ENCODE peak calls at places on chromosomes 12 and 14, in six cellular contexts. L is PC-3; Y is dorsolateral prefrontal cortex; G is fibroblast of pulmonary artery; U is breast epithelium; J is CD4-positive, alpha-beta T cell. B is an unnamed sample.

GRCh38 chr12:52836042-52836466 is 1.9 kb upstream of the KRT79 start:
- DNase-seq in U (no peak), J (peak), Y (no peak), G (peak), L (peak), B (no peak)

GRCh38 chr14:105141026-105141425 is 27.6 kb downstream of the JAG2 start:
- DNase-seq in G (no peak), J (no peak), Y (peak), U (no peak), L (no peak), B (no peak)

GRCh38 chr12:80175307-80175930 is 76.1 kb downstream of the OTOGL start:
- DNase-seq in L (peak), U (no peak), Y (no peak), J (no peak), G (no peak), B (no peak)

GRCh38 chr14:51014086-51014485 is 69.8 kb upstream of the PYGL start:
- DNase-seq in Y (no peak), L (peak), G (peak), J (no peak), U (no peak), B (no peak)

GRCh38 chr12:46371718-46372130 is 849 bp downstream of the SLC38A2 start:
- DNase-seq in Y (peak), L (peak), G (peak), U (peak), J (peak), B (no peak)

GRCh38 chr12:101663298-101663697 is 34.1 kb upstream of the CHPT1 start:
- DNase-seq in U (no peak), L (no peak), J (no peak), Y (no peak), G (no peak), B (no peak)

GRCh38 chr12:94561943-94562411 is 88.4 kb downstream of the TMCC3 start:
- DNase-seq in J (no peak), G (no peak), Y (peak), L (peak), U (peak), B (no peak)

GRCh38 chr14:31902002-31902401 is 175.1 kb upstream of the ARHGAP5 start:
- DNase-seq in G (no peak), L (peak), Y (no peak), U (no peak), J (no peak), B (no peak)

GRCh38 chr12:122024132-122024785 is 2.6 kb downstream of the BCL7A start:
- DNase-seq in L (no peak), U (no peak), Y (no peak), J (no peak), G (no peak), B (no peak)

GRCh38 chr14:76729953-76730505 is 31.2 kb upstream of the VASH1 start:
- DNase-seq in U (no peak), G (peak), Y (no peak), L (no peak), J (no peak), B (no peak)

GRCh38 chr14:106790189-106791036 is 1264.0 kb downstream of the TMEM121 start:
- DNase-seq in L (peak), Y (peak), G (no peak), U (peak), J (peak), B (no peak)

GRCh38 chr14:60195179-60195810 is 30.1 kb upstream of the DHRS7 start:
- DNase-seq in G (peak), L (no peak), J (no peak), U (no peak), Y (no peak), B (no peak)

GRCh38 chr14:24139272-24139934 is 2.0 kb downstream of the EMC9 start:
- DNase-seq in L (peak), G (no peak), Y (no peak), J (no peak), U (no peak), B (no peak)

GRCh38 chr12:65533177-65533883 is 254.8 kb downstream of the MSRB3 start:
- DNase-seq in G (peak), Y (no peak), J (no peak), U (no peak), L (peak), B (no peak)

GRCh38 chr12:124913474-124914391 is 717 bp downstream of the UBC start:
- DNase-seq in U (peak), L (peak), G (peak), Y (peak), J (peak), B (no peak)

GRCh38 chr12:65464930-65465329 is 186.4 kb downstream of the MSRB3 start:
- DNase-seq in G (peak), Y (no peak), L (peak), U (no peak), J (no peak), B (no peak)

GRCh38 chr14:104110491-104111209 is 25.1 kb downstream of the ASPG start:
- DNase-seq in U (no peak), Y (no peak), J (no peak), L (no peak), G (no peak), B (no peak)

GRCh38 chr14:34043627-34044372 is 92.9 kb upstream of the EGLN3 start:
- DNase-seq in U (no peak), G (no peak), Y (no peak), L (peak), J (peak), B (no peak)

GRCh38 chr14:29352681-29353080 is 575.0 kb downstream of the PRKD1 start:
- DNase-seq in Y (no peak), G (peak), J (no peak), U (no peak), L (no peak), B (no peak)

GRCh38 chr12:51171884-51172514 is 936 bp downstream of the TFCP2 start:
- DNase-seq in J (no peak), G (peak), L (peak), Y (no peak), U (no peak), B (no peak)

GRCh38 chr12:88924162-88924561 is 343.9 kb upstream of the KITLG start:
- DNase-seq in Y (no peak), G (no peak), L (peak), U (no peak), J (no peak), B (no peak)

GRCh38 chr12:88921434-88921833 is 341.2 kb upstream of the KITLG start:
- DNase-seq in J (no peak), U (no peak), G (no peak), Y (no peak), L (no peak), B (no peak)

GRCh38 chr12:88921890-88922532 is 341.7 kb upstream of the KITLG start:
- DNase-seq in Y (no peak), L (no peak), U (no peak), J (no peak), G (no peak), B (no peak)

GRCh38 chr12:88923631-88924030 is 343.4 kb upstream of the KITLG start:
- DNase-seq in J (no peak), U (no peak), L (no peak), G (no peak), Y (no peak), B (no peak)

GRCh38 chr12:88922816-88923215 is 342.5 kb upstream of the KITLG start:
- DNase-seq in G (peak), Y (no peak), L (no peak), U (no peak), J (no peak), B (no peak)
- TF ChIP-seq CTCF in G (no peak), Y (no peak), L (no peak), U (no peak), J (no peak), B (no peak)

DNA sequence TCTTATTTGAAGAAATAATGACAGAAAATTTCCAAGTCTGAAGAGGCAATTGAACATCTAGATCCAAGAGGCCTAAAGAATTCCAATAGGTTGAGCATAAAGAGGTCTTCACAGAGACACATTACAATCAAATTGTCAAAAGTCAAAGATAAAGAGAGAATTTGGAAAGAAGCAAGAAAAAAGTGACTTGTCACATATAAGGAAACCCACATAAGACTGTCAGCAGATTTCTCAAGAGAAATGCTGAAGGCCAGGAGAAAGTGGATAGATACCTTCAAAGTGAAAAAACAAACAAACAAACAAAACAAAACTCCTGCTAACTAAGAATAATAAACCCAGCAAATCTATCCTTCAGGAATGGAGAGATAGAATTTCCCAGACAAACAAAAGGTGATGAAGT is 118.1 kb upstream of the LGR5 start:
- DNase-seq in Y (no peak), L (no peak), U (no peak), J (no peak), G (no peak), B (no peak)
- TF ChIP-seq CTCF in Y (no peak), L (no peak), U (no peak), J (no peak), G (no peak), B (no peak)

DNA sequence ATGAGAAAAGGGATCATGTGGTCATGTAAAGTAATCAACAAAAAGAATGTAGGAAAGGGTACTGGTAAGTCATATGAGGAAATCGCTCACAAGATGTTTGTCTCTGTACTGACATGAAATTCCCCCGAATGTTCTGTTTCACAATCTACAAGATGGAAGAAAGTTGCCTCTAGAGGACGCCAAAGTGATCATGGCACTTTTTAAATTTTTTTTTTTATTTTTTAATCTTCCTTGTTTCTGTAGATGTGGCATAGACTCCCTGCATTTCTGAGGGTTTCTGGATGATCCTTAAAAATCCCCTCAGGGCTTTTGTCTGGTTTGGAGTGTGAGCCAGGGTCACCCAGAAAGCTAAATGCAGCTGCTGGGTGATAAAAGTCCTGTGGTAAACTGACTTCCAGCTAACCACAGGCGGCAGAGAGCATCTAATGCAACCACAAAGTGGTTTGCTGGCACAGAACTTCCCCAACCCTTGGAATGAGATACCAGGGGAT is 393.6 kb downstream of the CCDC91 start:
- DNase-seq in L (peak), Y (no peak), G (peak), U (no peak), J (no peak), B (no peak)
- TF ChIP-seq CTCF in L (peak), Y (no peak), G (peak), U (no peak), J (no peak), B (no peak)

GRCh38 chr14:63045612-63046320 is 508 bp upstream of the KCNH5 start:
- DNase-seq in U (no peak), Y (peak), J (no peak), L (no peak), G (peak), B (peak)
- TF ChIP-seq CTCF in U (no peak), Y (no peak), J (no peak), L (no peak), G (no peak), B (no peak)

GRCh38 chr12:18552829-18553228 is 185.0 kb downstream of the PLCZ1 start:
- DNase-seq in L (peak), Y (no peak), G (no peak), U (no peak), J (no peak), B (no peak)

GRCh38 chr12:18546399-18546798 is 191.4 kb downstream of the PLCZ1 start:
- DNase-seq in U (no peak), G (peak), Y (no peak), J (no peak), L (peak), B (no peak)

GRCh38 chr12:18551703-18552102 is 186.1 kb downstream of the PLCZ1 start:
- DNase-seq in U (no peak), J (no peak), L (no peak), G (peak), Y (no peak), B (no peak)

DNA sequence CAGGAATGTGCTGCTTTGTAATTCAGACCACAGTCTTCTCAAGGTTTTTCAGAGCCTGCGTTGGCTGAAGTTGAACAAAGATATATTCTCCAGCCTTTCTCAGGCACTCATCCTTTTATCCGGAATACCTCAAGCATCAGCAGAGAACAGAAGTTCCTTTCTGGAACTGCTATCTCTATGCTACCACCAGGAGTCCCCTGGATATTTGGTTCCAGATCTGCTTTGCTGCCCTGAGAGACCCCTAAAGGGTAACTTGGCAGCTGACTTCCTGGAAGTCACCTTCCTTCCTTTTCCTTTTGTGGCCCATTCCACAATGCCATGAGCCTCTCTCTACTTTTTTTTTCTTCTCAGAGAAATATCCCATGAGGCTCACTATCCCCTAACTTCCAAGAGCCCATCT is 188.2 kb downstream of the PLCZ1 start:
- DNase-seq in U (no peak), L (no peak), J (no peak), G (no peak), Y (no peak), B (no peak)
- TF ChIP-seq CTCF in U (no peak), L (peak), J (no peak), G (no peak), Y (no peak), B (no peak)

B was measured in D721Med.